ENCODE peak calls at places on chromosomes 3 and 15, in six cellular contexts. D, T, X, U, E and B are unnamed samples.

GRCh38 chr15:99343208-99343607 is 91.9 kb downstream of the LRRC28 start:
- DNase-seq in D (no peak), T (no peak), X (no peak), U (no peak), E (no peak), B (no peak)

GRCh38 chr3:60579734-60580133 is 671.5 kb downstream of the FHIT start:
- DNase-seq in D (no peak), T (no peak), X (no peak), U (peak), E (no peak), B (peak)

GRCh38 chr3:47910777-47911440 is 105.3 kb downstream of the MAP4 start:
- DNase-seq in D (no peak), T (no peak), X (no peak), U (peak), E (no peak), B (peak)

GRCh38 chr3:159245871-159246270 is 444.0 kb downstream of the MFSD1 start:
- DNase-seq in D (no peak), T (no peak), X (no peak), U (no peak), E (no peak), B (no peak)

GRCh38 chr3:169255506-169255905 is 408.0 kb downstream of the MECOM start:
- DNase-seq in D (no peak), T (no peak), X (no peak), U (no peak), E (no peak), B (no peak)

GRCh38 chr3:161598639-161599038 is 102.0 kb downstream of the OTOL1 start:
- DNase-seq in D (no peak), T (no peak), X (no peak), U (no peak), E (no peak), B (no peak)

GRCh38 chr3:121698914-121699313 is 38.2 kb upstream of the HCLS1 start:
- DNase-seq in D (no peak), T (no peak), X (no peak), U (no peak), E (no peak), B (no peak)

GRCh38 chr3:71478568-71478967 is 105.0 kb downstream of the FOXP1 start:
- DNase-seq in D (peak), T (no peak), X (peak), U (peak), E (no peak), B (no peak)

GRCh38 chr3:177084616-177085015 is 112.7 kb downstream of the TBL1XR1 start:
- DNase-seq in D (no peak), T (no peak), X (no peak), U (no peak), E (no peak), B (no peak)

GRCh38 chr3:105806361-105806760 is 62.5 kb downstream of the CBLB start:
- DNase-seq in D (no peak), T (no peak), X (no peak), U (peak), E (no peak), B (no peak)

GRCh38 chr15:56944485-56944884 is 26.0 kb downstream of the TCF12 start:
- DNase-seq in D (no peak), T (no peak), X (no peak), U (no peak), E (no peak), B (no peak)

GRCh38 chr3:18425641-18426403 is 683 bp upstream of the SATB1 start:
- DNase-seq in D (peak), T (peak), X (no peak), U (no peak), E (no peak), B (no peak)

GRCh38 chr3:49397470-49397869 is 14.3 kb downstream of the RHOA start:
- DNase-seq in D (no peak), T (no peak), X (no peak), U (no peak), E (no peak), B (no peak)

GRCh38 chr3:189331002-189331418 is 159.2 kb downstream of the TPRG1 start:
- DNase-seq in D (no peak), T (no peak), X (no peak), U (no peak), E (no peak), B (no peak)

GRCh38 chr15:41698779-41699178 is 38.6 kb downstream of the MGA start:
- DNase-seq in D (no peak), T (no peak), X (no peak), U (peak), E (no peak), B (no peak)

GRCh38 chr3:122940628-122941086 is 86.9 kb downstream of the SEMA5B start:
- DNase-seq in D (no peak), T (peak), X (no peak), U (no peak), E (no peak), B (no peak)

GRCh38 chr15:39115379-39116057 is 465.4 kb upstream of the THBS1 start:
- DNase-seq in D (no peak), T (no peak), X (no peak), U (no peak), E (no peak), B (no peak)

GRCh38 chr3:175287361-175287963 is 428.3 kb downstream of the NAALADL2 start:
- DNase-seq in D (no peak), T (no peak), X (no peak), U (no peak), E (no peak), B (no peak)

GRCh38 chr15:31062965-31063355 is 38.6 kb downstream of the TRPM1 start:
- DNase-seq in D (no peak), T (no peak), X (no peak), U (no peak), E (no peak), B (no peak)

GRCh38 chr15:34886134-34886533 is 83.4 kb downstream of the AQR start:
- DNase-seq in D (no peak), T (no peak), X (no peak), U (no peak), E (no peak), B (no peak)

GRCh38 chr3:40899286-40899712 is 300.0 kb upstream of the CTNNB1 start:
- DNase-seq in D (no peak), T (no peak), X (no peak), U (peak), E (no peak), B (no peak)

GRCh38 chr3:123119388-123119787 is 52.6 kb downstream of the PDIA5 start:
- DNase-seq in D (no peak), T (no peak), X (no peak), U (no peak), E (no peak), B (no peak)

GRCh38 chr3:40523781-40524180 is 979 bp upstream of the ZNF621 start:
- DNase-seq in D (no peak), T (no peak), X (no peak), U (no peak), E (no peak), B (no peak)

GRCh38 chr3:104878395-104878794 is 488.3 kb upstream of the ALCAM start:
- DNase-seq in D (no peak), T (no peak), X (no peak), U (no peak), E (no peak), B (no peak)

GRCh38 chr3:17972030-17972429 is 229.6 kb upstream of the TBC1D5 start:
- DNase-seq in D (no peak), T (no peak), X (no peak), U (no peak), E (no peak), B (no peak)

GRCh38 chr15:59303641-59304433 is 68.8 kb downstream of the MYO1E start:
- DNase-seq in D (no peak), T (no peak), X (no peak), U (peak), E (no peak), B (no peak)

GRCh38 chr3:33665294-33665693 is 52.8 kb downstream of the CLASP2 start:
- DNase-seq in D (no peak), T (no peak), X (no peak), U (no peak), E (no peak), B (no peak)

GRCh38 chr15:35043380-35044095 is 41.6 kb downstream of the NANOGP8 start:
- DNase-seq in D (no peak), T (no peak), X (no peak), U (peak), E (no peak), B (no peak)

GRCh38 chr15:66293085-66293418 is 316 bp upstream of the DIS3L start:
- DNase-seq in D (peak), T (no peak), X (no peak), U (peak), E (no peak), B (no peak)

GRCh38 chr3:44439499-44440295 is 37.8 kb downstream of the ZNF445 start:
- DNase-seq in D (peak), T (peak), X (peak), U (no peak), E (no peak), B (no peak)

GRCh38 chr3:98906230-98906629 is 4.7 kb upstream of the DCBLD2 start:
- DNase-seq in D (no peak), T (no peak), X (no peak), U (peak), E (no peak), B (no peak)

GRCh38 chr3:182861345-182861744 is 68.0 kb downstream of the ATP11B start:
- DNase-seq in D (no peak), T (no peak), X (no peak), U (no peak), E (no peak), B (no peak)

GRCh38 chr3:185979721-185980121 is 41.9 kb upstream of the TRA2B start:
- DNase-seq in D (no peak), T (no peak), X (no peak), U (no peak), E (no peak), B (no peak)

GRCh38 chr3:16609927-16610580 is 4.8 kb upstream of the DAZL start:
- DNase-seq in D (no peak), T (no peak), X (no peak), U (no peak), E (no peak), B (no peak)

GRCh38 chr15:70974004-70974832 is 81.6 kb downstream of the LRRC49 start:
- DNase-seq in D (no peak), T (no peak), X (no peak), U (peak), E (peak), B (peak)

GRCh38 chr3:171458056-171458856 is 1.9 kb downstream of the TNIK start:
- DNase-seq in D (peak), T (no peak), X (no peak), U (no peak), E (no peak), B (no peak)

GRCh38 chr3:111621535-111621934 is 26.4 kb upstream of the ZBED2 start:
- DNase-seq in D (peak), T (no peak), X (no peak), U (no peak), E (no peak), B (no peak)

GRCh38 chr3:11556851-11557644 is 86.7 kb downstream of the VGLL4 start:
- DNase-seq in D (no peak), T (peak), X (no peak), U (peak), E (no peak), B (no peak)

GRCh38 chr3:105775368-105775767 is 93.4 kb downstream of the CBLB start:
- DNase-seq in D (no peak), T (no peak), X (no peak), U (no peak), E (no peak), B (no peak)